ENCODE peak calls at places on chromosome 11, in seven cellular contexts. S, K, A, H, G, O and W are unnamed samples.

GRCh38 chr11:100930185-100930778 is 199.3 kb downstream of the PGR start:
- DNase-seq in S (peak), K (peak), A (peak), H (no peak), G (peak), O (no peak), W (peak)

GRCh38 chr11:15223318-15223717 is 108.6 kb downstream of the INSC start:
- DNase-seq in S (no peak), K (no peak), A (no peak), H (no peak), G (no peak), O (no peak), W (no peak)

GRCh38 chr11:97739892-97740782 is 1280.6 kb upstream of the CNTN5 start:
- DNase-seq in S (no peak), K (peak), A (peak), H (no peak), G (no peak), O (no peak), W (no peak)

GRCh38 chr11:111395081-111395480 is 16.0 kb upstream of the POU2AF1 start:
- DNase-seq in S (no peak), K (peak), A (no peak), H (no peak), G (no peak), O (no peak), W (peak)

GRCh38 chr11:86211619-86212018 is 32.9 kb upstream of the EED start:
- DNase-seq in S (no peak), K (no peak), A (no peak), H (no peak), G (no peak), O (peak), W (no peak)

GRCh38 chr11:21625982-21626381 is 566.9 kb upstream of the ANO5 start:
- DNase-seq in S (no peak), K (no peak), A (no peak), H (no peak), G (no peak), O (no peak), W (no peak)

GRCh38 chr11:43508511-43508918 is 149.8 kb downstream of the TTC17 start:
- DNase-seq in S (no peak), K (no peak), A (no peak), H (no peak), G (no peak), O (no peak), W (no peak)

GRCh38 chr11:117933930-117934329 is 4.7 kb upstream of the TMPRSS13 start:
- DNase-seq in S (no peak), K (no peak), A (no peak), H (no peak), G (no peak), O (no peak), W (no peak)

GRCh38 chr11:86143429-86144030 is 74.6 kb upstream of the PICALM start:
- DNase-seq in S (no peak), K (no peak), A (no peak), H (no peak), G (no peak), O (no peak), W (no peak)

GRCh38 chr11:93513763-93514162 is 29.4 kb downstream of the SMCO4 start:
- DNase-seq in S (no peak), K (no peak), A (peak), H (no peak), G (no peak), O (no peak), W (no peak)

GRCh38 chr11:111604392-111605009 is 2.3 kb downstream of the SIK2 start:
- DNase-seq in S (peak), K (peak), A (peak), H (no peak), G (peak), O (peak), W (peak)

GRCh38 chr11:100740440-100740839 is 53.4 kb downstream of the ARHGAP42 start:
- DNase-seq in S (no peak), K (no peak), A (no peak), H (no peak), G (no peak), O (no peak), W (peak)

DNA sequence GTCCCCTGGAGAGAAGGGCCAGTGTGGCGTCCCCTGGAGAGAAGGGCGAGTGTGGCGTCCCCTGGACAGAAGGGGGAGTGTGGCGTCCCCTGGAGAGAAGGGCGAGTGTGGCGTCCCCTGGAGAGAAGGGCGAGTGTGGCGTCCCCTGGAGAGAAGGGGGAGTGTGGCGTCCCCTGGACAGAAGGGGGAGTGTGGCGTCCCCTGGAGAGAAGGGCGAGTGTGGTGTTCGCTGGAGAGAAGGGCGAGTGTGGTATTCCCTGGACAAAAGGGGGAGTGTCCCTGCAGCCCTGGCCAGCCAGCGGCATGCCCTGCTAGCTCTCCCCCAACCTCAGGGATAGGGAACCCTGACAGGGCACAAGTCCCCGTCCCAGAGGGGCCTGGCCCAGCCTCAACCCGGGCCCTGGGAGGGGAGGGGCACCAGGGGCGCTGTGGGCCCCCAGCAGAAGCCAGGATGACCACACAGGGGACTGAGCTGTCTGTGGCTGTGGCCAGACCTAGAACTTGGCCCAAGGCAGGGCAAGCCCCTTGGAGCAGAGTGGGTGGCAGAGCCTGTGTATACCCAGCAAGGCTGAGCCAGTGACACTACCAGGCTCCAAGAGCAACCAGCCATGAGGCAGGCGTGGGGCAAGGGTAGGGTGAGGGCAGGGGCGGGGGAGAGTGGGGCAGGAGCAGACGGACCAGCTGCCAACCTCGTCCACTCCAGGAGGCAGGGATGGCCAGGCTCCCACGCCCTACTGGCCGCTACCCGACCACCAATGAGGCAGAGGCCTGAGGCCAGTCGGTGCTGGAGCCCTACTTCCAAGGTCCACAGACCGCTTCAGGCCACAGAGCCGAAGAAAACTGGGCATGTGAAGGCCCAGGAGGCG is 4.2 kb downstream of the HRAS start:
- DNase-seq in S (no peak), K (no peak), A (no peak), H (peak), G (no peak), O (no peak), W (no peak)
- TF ChIP-seq JUND in S (no peak), K (no peak), A (no peak), H (no peak), G (no peak), O (no peak), W (no peak)

GRCh38 chr11:27290261-27290660 is 72.8 kb downstream of the CCDC34 start:
- DNase-seq in S (no peak), K (no peak), A (no peak), H (no peak), G (no peak), O (no peak), W (no peak)
- TF ChIP-seq JUND in S (no peak), K (no peak), A (no peak), H (no peak), G (no peak), O (no peak), W (no peak)

GRCh38 chr11:77212314-77213007 is 84.4 kb downstream of the MYO7A start:
- DNase-seq in S (no peak), K (no peak), A (no peak), H (no peak), G (no peak), O (no peak), W (no peak)
- TF ChIP-seq JUND in S (no peak), K (no peak), A (no peak), H (no peak), G (no peak), O (no peak), W (no peak)

GRCh38 chr11:132551011-132551410 is 981.3 kb downstream of the OPCML start:
- DNase-seq in S (no peak), K (no peak), A (no peak), H (no peak), G (no peak), O (no peak), W (no peak)

GRCh38 chr11:132549571-132549970 is 982.7 kb downstream of the OPCML start:
- DNase-seq in S (no peak), K (no peak), A (no peak), H (no peak), G (no peak), O (no peak), W (no peak)

DNA sequence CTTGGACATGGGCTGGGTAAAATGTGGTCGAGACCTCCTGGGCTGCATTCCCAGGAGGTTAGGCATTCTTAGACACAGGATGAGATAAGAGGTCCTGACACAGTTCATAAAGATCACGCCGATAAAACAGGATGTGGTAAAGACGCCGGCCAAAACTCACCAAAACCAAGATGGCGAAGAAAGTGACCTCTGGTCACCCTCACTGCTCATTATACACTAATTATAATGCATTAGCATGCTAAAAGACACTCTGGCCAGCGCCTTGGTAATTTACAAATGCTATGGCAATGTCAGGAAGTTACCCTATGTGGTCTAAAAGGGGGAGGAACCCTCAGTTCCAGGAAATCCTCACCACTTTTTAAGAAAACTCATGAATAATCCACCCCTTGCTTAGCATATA is 983.3 kb downstream of the OPCML start:
- DNase-seq in S (no peak), K (no peak), A (no peak), H (no peak), G (no peak), O (no peak), W (no peak)
- TF ChIP-seq JUND in S (no peak), K (no peak), A (no peak), H (no peak), G (no peak), O (no peak), W (no peak)